ENCODE peak calls at places on chromosomes 2 and 18, in four cellular contexts. One of them, this sample, is unnamed.

GRCh38 chr2:144477943-144478283 is 42.0 kb downstream of the ZEB2 start:
- DNase-seq in mucosa of descending colon: no peak
- DNase-seq in tibial nerve: no peak
- DNase-seq in naive thymus-derived CD4-positive, alpha-beta T cell: no peak
- DNase-seq in this sample: no peak

GRCh38 chr2:221423212-221423804 is 148.8 kb downstream of the EPHA4 start:
- DNase-seq in mucosa of descending colon: no peak
- DNase-seq in tibial nerve: no peak
- DNase-seq in naive thymus-derived CD4-positive, alpha-beta T cell: no peak
- DNase-seq in this sample: no peak

GRCh38 chr2:216083464-216084279 is 2.0 kb downstream of the TMEM169 start:
- DNase-seq in mucosa of descending colon: no peak
- DNase-seq in tibial nerve: no peak
- DNase-seq in naive thymus-derived CD4-positive, alpha-beta T cell: no peak
- DNase-seq in this sample: no peak

GRCh38 chr2:233799087-233799665 is 21.0 kb downstream of the MROH2A start:
- DNase-seq in mucosa of descending colon: no peak
- DNase-seq in tibial nerve: no peak
- DNase-seq in naive thymus-derived CD4-positive, alpha-beta T cell: no peak
- DNase-seq in this sample: no peak

GRCh38 chr18:13603304-13604019 is 122.9 kb downstream of the FAM210A start:
- DNase-seq in mucosa of descending colon: no peak
- DNase-seq in tibial nerve: no peak
- DNase-seq in naive thymus-derived CD4-positive, alpha-beta T cell: no peak
- DNase-seq in this sample: no peak

GRCh38 chr2:220241423-220241822 is 614.0 kb downstream of the SLC4A3 start:
- DNase-seq in mucosa of descending colon: no peak
- DNase-seq in tibial nerve: no peak
- DNase-seq in naive thymus-derived CD4-positive, alpha-beta T cell: no peak
- DNase-seq in this sample: no peak

GRCh38 chr2:118197011-118197695 is 108.9 kb downstream of the INSIG2 start:
- DNase-seq in mucosa of descending colon: no peak
- DNase-seq in tibial nerve: no peak
- DNase-seq in naive thymus-derived CD4-positive, alpha-beta T cell: no peak
- DNase-seq in this sample: no peak

GRCh38 chr18:75244336-75244735 is 33.7 kb downstream of the TSHZ1 start:
- DNase-seq in mucosa of descending colon: peak; percentile 44
- DNase-seq in tibial nerve: no peak
- DNase-seq in naive thymus-derived CD4-positive, alpha-beta T cell: peak; percentile 41
- DNase-seq in this sample: no peak

GRCh38 chr2:174965992-174966789 is 39.0 kb downstream of the CHN1 start:
- DNase-seq in mucosa of descending colon: no peak
- DNase-seq in tibial nerve: no peak
- DNase-seq in naive thymus-derived CD4-positive, alpha-beta T cell: no peak
- DNase-seq in this sample: no peak

GRCh38 chr2:135504811-135505210 is 26.2 kb downstream of the ZRANB3 start:
- DNase-seq in mucosa of descending colon: no peak
- DNase-seq in tibial nerve: no peak
- DNase-seq in naive thymus-derived CD4-positive, alpha-beta T cell: no peak
- DNase-seq in this sample: no peak

GRCh38 chr2:52498062-52498750 is 1269.4 kb upstream of the CHAC2 start:
- DNase-seq in mucosa of descending colon: no peak
- DNase-seq in tibial nerve: no peak
- DNase-seq in naive thymus-derived CD4-positive, alpha-beta T cell: no peak
- DNase-seq in this sample: no peak

GRCh38 chr18:61606068-61606660 is 272.9 kb downstream of the CDH20 start:
- DNase-seq in mucosa of descending colon: no peak
- DNase-seq in tibial nerve: peak; percentile 6
- DNase-seq in naive thymus-derived CD4-positive, alpha-beta T cell: no peak
- DNase-seq in this sample: no peak

GRCh38 chr2:28364611-28365010 is 28.0 kb upstream of the FOSL2 start:
- DNase-seq in mucosa of descending colon: no peak
- DNase-seq in tibial nerve: no peak
- DNase-seq in naive thymus-derived CD4-positive, alpha-beta T cell: no peak
- DNase-seq in this sample: no peak

GRCh38 chr2:240556553-240557100 is 1.2 kb downstream of the ANKMY1 start:
- DNase-seq in mucosa of descending colon: peak; percentile 55
- DNase-seq in tibial nerve: no peak
- DNase-seq in naive thymus-derived CD4-positive, alpha-beta T cell: peak; percentile 69
- DNase-seq in this sample: peak; percentile 73

GRCh38 chr2:157056200-157056676 is 201.3 kb upstream of the GALNT5 start:
- DNase-seq in mucosa of descending colon: no peak
- DNase-seq in tibial nerve: peak; percentile 8
- DNase-seq in naive thymus-derived CD4-positive, alpha-beta T cell: no peak
- DNase-seq in this sample: no peak

GRCh38 chr2:39851691-39852110 is 72.6 kb upstream of the THUMPD2 start:
- DNase-seq in mucosa of descending colon: no peak
- DNase-seq in tibial nerve: no peak
- DNase-seq in naive thymus-derived CD4-positive, alpha-beta T cell: no peak
- DNase-seq in this sample: no peak

GRCh38 chr2:101657787-101658186 is 39.7 kb upstream of the MAP4K4 start:
- DNase-seq in mucosa of descending colon: no peak
- DNase-seq in tibial nerve: no peak
- DNase-seq in naive thymus-derived CD4-positive, alpha-beta T cell: no peak
- DNase-seq in this sample: no peak

GRCh38 chr18:27769152-27769551 is 407.8 kb downstream of the CDH2 start:
- DNase-seq in mucosa of descending colon: no peak
- DNase-seq in tibial nerve: no peak
- DNase-seq in naive thymus-derived CD4-positive, alpha-beta T cell: no peak
- DNase-seq in this sample: no peak

GRCh38 chr2:39603436-39603835 is 62.3 kb upstream of the TMEM178A start:
- DNase-seq in mucosa of descending colon: no peak
- DNase-seq in tibial nerve: no peak
- DNase-seq in naive thymus-derived CD4-positive, alpha-beta T cell: no peak
- DNase-seq in this sample: no peak

GRCh38 chr2:236117861-236118269 is 50.3 kb downstream of the GBX2 start:
- DNase-seq in mucosa of descending colon: no peak
- DNase-seq in tibial nerve: no peak
- DNase-seq in naive thymus-derived CD4-positive, alpha-beta T cell: no peak
- DNase-seq in this sample: no peak